ENCODE peak calls at places on chromosomes 1 and 21, in six cellular contexts. One of them, this sample, is unnamed.
A peak's percentile ranks its signal among the peaks of the same experiment; 100 is the strongest.

GRCh38 chr1:230210326-230210978 is 143.4 kb downstream of the GALNT2 start:
- DNase-seq in HCT116: no peak
- DNase-seq in GM23248: no peak
- DNase-seq in endothelial cell of umbilical vein: peak; percentile 57
- DNase-seq in PC-3: no peak
- DNase-seq in PC-9: no peak
- DNase-seq in this sample: no peak

GRCh38 chr1:30375156-30375555 is 348.2 kb downstream of the MATN1 start:
- DNase-seq in HCT116: no peak
- DNase-seq in GM23248: no peak
- DNase-seq in endothelial cell of umbilical vein: no peak
- DNase-seq in PC-3: no peak
- DNase-seq in PC-9: no peak
- DNase-seq in this sample: no peak

GRCh38 chr1:226736001-226736907 is 2.8 kb downstream of the ITPKB start:
- DNase-seq in HCT116: no peak
- DNase-seq in GM23248: no peak
- DNase-seq in endothelial cell of umbilical vein: no peak
- DNase-seq in PC-3: no peak
- DNase-seq in PC-9: no peak
- DNase-seq in this sample: no peak

GRCh38 chr1:88877382-88877825 is 14.0 kb downstream of the GTF2B start:
- DNase-seq in HCT116: peak; percentile 19
- DNase-seq in GM23248: peak; percentile 71
- DNase-seq in endothelial cell of umbilical vein: peak; percentile 46
- DNase-seq in PC-3: peak; percentile 62
- DNase-seq in PC-9: no peak
- DNase-seq in this sample: peak; percentile 53

GRCh38 chr1:212450331-212450881 is 17.7 kb downstream of the NENF start:
- DNase-seq in HCT116: no peak
- DNase-seq in GM23248: no peak
- DNase-seq in endothelial cell of umbilical vein: no peak
- DNase-seq in PC-3: no peak
- DNase-seq in PC-9: no peak
- DNase-seq in this sample: no peak

GRCh38 chr1:116760487-116760886 is 6.3 kb downstream of the CD2 start:
- DNase-seq in HCT116: no peak
- DNase-seq in GM23248: no peak
- DNase-seq in endothelial cell of umbilical vein: no peak
- DNase-seq in PC-3: no peak
- DNase-seq in PC-9: no peak
- DNase-seq in this sample: no peak

GRCh38 chr1:228397454-228397786 is 9.2 kb downstream of the TRIM11 start:
- DNase-seq in HCT116: no peak
- DNase-seq in GM23248: no peak
- DNase-seq in endothelial cell of umbilical vein: no peak
- DNase-seq in PC-3: no peak
- DNase-seq in PC-9: no peak
- DNase-seq in this sample: no peak

GRCh38 chr1:29121951-29122661 is 1.6 kb downstream of the TMEM200B start:
- DNase-seq in HCT116: no peak
- DNase-seq in GM23248: peak; percentile 59
- DNase-seq in endothelial cell of umbilical vein: peak; percentile 22
- DNase-seq in PC-3: peak; percentile 19
- DNase-seq in PC-9: no peak
- DNase-seq in this sample: no peak

GRCh38 chr1:203325004-203325417 is 19.7 kb downstream of the BTG2 start:
- DNase-seq in HCT116: no peak
- DNase-seq in GM23248: no peak
- DNase-seq in endothelial cell of umbilical vein: no peak
- DNase-seq in PC-3: no peak
- DNase-seq in PC-9: no peak
- DNase-seq in this sample: no peak

GRCh38 chr1:54609301-54609921 is 13.9 kb downstream of the FAM151A start:
- DNase-seq in HCT116: no peak
- DNase-seq in GM23248: no peak
- DNase-seq in endothelial cell of umbilical vein: no peak
- DNase-seq in PC-3: no peak
- DNase-seq in PC-9: no peak
- DNase-seq in this sample: no peak

GRCh38 chr1:183247066-183247465 is 61.0 kb downstream of the LAMC2 start:
- DNase-seq in HCT116: no peak
- DNase-seq in GM23248: no peak
- DNase-seq in endothelial cell of umbilical vein: no peak
- DNase-seq in PC-3: no peak
- DNase-seq in PC-9: no peak
- DNase-seq in this sample: no peak

DNA sequence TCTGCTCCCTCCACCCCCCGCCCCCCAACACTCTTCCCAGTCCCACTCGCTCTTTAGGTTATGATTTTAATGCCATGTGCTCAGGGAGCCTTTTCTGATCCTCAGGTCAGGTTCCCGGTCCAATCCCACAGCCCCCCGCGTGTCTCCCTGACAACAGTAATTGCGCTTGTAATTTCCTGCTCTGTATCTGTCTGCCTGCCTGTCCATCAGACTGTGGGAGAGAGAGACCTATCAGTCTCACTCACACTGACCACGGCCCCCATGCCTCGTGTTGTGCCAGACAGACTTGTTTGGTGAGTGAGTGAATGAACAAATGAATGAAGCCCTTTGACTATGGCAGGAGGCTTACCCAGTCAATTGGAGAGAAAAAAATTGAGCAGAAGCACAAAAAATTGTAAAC is 50.8 kb upstream of the ECE1 start:
- DNase-seq in HCT116: no peak
- DNase-seq in GM23248: no peak
- DNase-seq in endothelial cell of umbilical vein: peak; percentile 37
- DNase-seq in PC-3: peak; percentile 36
- DNase-seq in PC-9: no peak
- DNase-seq in this sample: no peak
- H3K4me2 ChIP-seq in HCT116: peak overlapping the region; percentile 7
- H3K4me2 ChIP-seq in GM23248: no peak overlapping the region
- H3K4me2 ChIP-seq in endothelial cell of umbilical vein: no peak overlapping the region
- H3K4me2 ChIP-seq in PC-3: peak overlapping the region; percentile 36
- H3K4me2 ChIP-seq in PC-9: no peak overlapping the region
- H3K4me2 ChIP-seq in this sample: no peak overlapping the region

GRCh38 chr1:153643100-153643499 is 9.2 kb downstream of the CHTOP start:
- DNase-seq in HCT116: no peak
- DNase-seq in GM23248: no peak
- DNase-seq in endothelial cell of umbilical vein: no peak
- DNase-seq in PC-3: no peak
- DNase-seq in PC-9: no peak
- DNase-seq in this sample: no peak
- H3K4me3 ChIP-seq in HCT116: no peak overlapping the region
- H3K4me3 ChIP-seq in GM23248: no peak overlapping the region
- H3K4me3 ChIP-seq in endothelial cell of umbilical vein: no peak overlapping the region
- H3K4me3 ChIP-seq in PC-3: no peak overlapping the region
- H3K4me3 ChIP-seq in PC-9: no peak overlapping the region
- H3K4me3 ChIP-seq in this sample: no peak overlapping the region

GRCh38 chr21:41530366-41530765 is 22.4 kb upstream of the TMPRSS2 start:
- DNase-seq in HCT116: no peak
- DNase-seq in GM23248: no peak
- DNase-seq in endothelial cell of umbilical vein: no peak
- DNase-seq in PC-3: no peak
- DNase-seq in PC-9: no peak
- DNase-seq in this sample: no peak

GRCh38 chr21:41529769-41530168 is 21.8 kb upstream of the TMPRSS2 start:
- DNase-seq in HCT116: no peak
- DNase-seq in GM23248: no peak
- DNase-seq in endothelial cell of umbilical vein: no peak
- DNase-seq in PC-3: no peak
- DNase-seq in PC-9: no peak
- DNase-seq in this sample: no peak

GRCh38 chr21:41523175-41523574 is 15.2 kb upstream of the TMPRSS2 start:
- DNase-seq in HCT116: no peak
- DNase-seq in GM23248: no peak
- DNase-seq in endothelial cell of umbilical vein: no peak
- DNase-seq in PC-3: no peak
- DNase-seq in PC-9: no peak
- DNase-seq in this sample: no peak

GRCh38 chr21:41521489-41522027 is 13.6 kb upstream of the TMPRSS2 start:
- DNase-seq in HCT116: no peak
- DNase-seq in GM23248: no peak
- DNase-seq in endothelial cell of umbilical vein: no peak
- DNase-seq in PC-3: no peak
- DNase-seq in PC-9: no peak
- DNase-seq in this sample: no peak

DNA sequence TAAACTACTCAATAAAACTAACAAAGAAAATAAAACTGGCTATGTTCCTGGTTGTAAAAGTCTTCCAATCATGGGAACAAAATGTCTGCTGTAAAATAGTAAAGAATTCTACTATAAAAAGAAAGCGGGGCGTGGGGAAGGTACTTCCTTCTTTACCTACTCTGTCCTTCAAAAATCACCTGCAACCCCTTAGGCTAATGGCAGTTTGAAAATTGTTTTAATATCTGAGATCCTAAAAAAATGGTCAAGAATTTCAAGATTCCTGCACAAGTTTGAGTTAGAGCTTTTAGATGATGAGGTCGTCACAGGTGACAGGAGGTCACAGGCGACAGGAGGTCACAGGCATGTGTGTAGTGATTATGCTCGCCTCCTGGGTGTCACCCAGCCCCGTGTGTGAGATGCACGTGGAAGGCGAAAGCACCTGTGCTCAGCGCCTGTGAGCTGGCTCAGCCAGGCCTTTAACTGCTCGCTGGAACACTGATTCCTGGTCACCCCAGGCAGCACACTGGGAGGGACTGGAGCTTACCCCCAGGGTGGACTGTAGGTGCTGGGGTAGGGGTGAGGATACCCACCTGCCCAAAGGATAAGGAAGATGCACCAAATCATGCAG is 18.6 kb upstream of the TMPRSS2 start:
- DNase-seq in HCT116: no peak
- DNase-seq in GM23248: no peak
- DNase-seq in endothelial cell of umbilical vein: no peak
- DNase-seq in PC-3: no peak
- DNase-seq in PC-9: no peak
- DNase-seq in this sample: no peak
- H3K79me2 ChIP-seq in HCT116: no peaks in the 10 kb centered on the region
- H3K79me2 ChIP-seq in GM23248: no peaks in the 10 kb centered on the region
- H3K79me2 ChIP-seq in endothelial cell of umbilical vein: no peaks in the 10 kb centered on the region
- H3K79me2 ChIP-seq in PC-3: no peaks in the 10 kb centered on the region
- H3K79me2 ChIP-seq in PC-9: no peaks in the 10 kb centered on the region
- H3K79me2 ChIP-seq in this sample: no peaks in the 10 kb centered on the region

GRCh38 chr1:165880993-165881392 is 53.6 kb downstream of the UCK2 start:
- DNase-seq in HCT116: no peak
- DNase-seq in GM23248: no peak
- DNase-seq in endothelial cell of umbilical vein: no peak
- DNase-seq in PC-3: no peak
- DNase-seq in PC-9: no peak
- DNase-seq in this sample: no peak

GRCh38 chr1:165877940-165878556 is 50.6 kb downstream of the UCK2 start:
- DNase-seq in HCT116: no peak
- DNase-seq in GM23248: no peak
- DNase-seq in endothelial cell of umbilical vein: no peak
- DNase-seq in PC-3: no peak
- DNase-seq in PC-9: no peak
- DNase-seq in this sample: no peak

GRCh38 chr1:165877411-165877810 is 50.0 kb downstream of the UCK2 start:
- DNase-seq in HCT116: no peak
- DNase-seq in GM23248: no peak
- DNase-seq in endothelial cell of umbilical vein: no peak
- DNase-seq in PC-3: no peak
- DNase-seq in PC-9: no peak
- DNase-seq in this sample: no peak

GRCh38 chr1:165882168-165882837 is 54.9 kb downstream of the UCK2 start:
- DNase-seq in HCT116: no peak
- DNase-seq in GM23248: no peak
- DNase-seq in endothelial cell of umbilical vein: no peak
- DNase-seq in PC-3: no peak
- DNase-seq in PC-9: no peak
- DNase-seq in this sample: no peak

GRCh38 chr1:165879946-165880345 is 52.5 kb downstream of the UCK2 start:
- DNase-seq in HCT116: no peak
- DNase-seq in GM23248: no peak
- DNase-seq in endothelial cell of umbilical vein: no peak
- DNase-seq in PC-3: no peak
- DNase-seq in PC-9: no peak
- DNase-seq in this sample: no peak
- H3K4me2 ChIP-seq in HCT116: no peak overlapping the region
- H3K4me2 ChIP-seq in GM23248: no peak overlapping the region
- H3K4me2 ChIP-seq in endothelial cell of umbilical vein: no peak overlapping the region
- H3K4me2 ChIP-seq in PC-3: no peak overlapping the region
- H3K4me2 ChIP-seq in PC-9: no peak overlapping the region
- H3K4me2 ChIP-seq in this sample: no peak overlapping the region

GRCh38 chr1:19391596-19391981 is 79.5 kb downstream of the SLC66A1 start:
- DNase-seq in HCT116: no peak
- DNase-seq in GM23248: no peak
- DNase-seq in endothelial cell of umbilical vein: no peak
- DNase-seq in PC-3: no peak
- DNase-seq in PC-9: no peak
- DNase-seq in this sample: no peak

GRCh38 chr1:19392221-19392620 is 80.1 kb downstream of the SLC66A1 start:
- DNase-seq in HCT116: no peak
- DNase-seq in GM23248: no peak
- DNase-seq in endothelial cell of umbilical vein: no peak
- DNase-seq in PC-3: no peak
- DNase-seq in PC-9: no peak
- DNase-seq in this sample: no peak

GRCh38 chr1:19390166-19390850 is 78.2 kb downstream of the SLC66A1 start:
- DNase-seq in HCT116: no peak
- DNase-seq in GM23248: no peak
- DNase-seq in endothelial cell of umbilical vein: no peak
- DNase-seq in PC-3: no peak
- DNase-seq in PC-9: no peak
- DNase-seq in this sample: no peak

GRCh38 chr1:19393051-19393450 is 80.9 kb downstream of the SLC66A1 start:
- DNase-seq in HCT116: no peak
- DNase-seq in GM23248: no peak
- DNase-seq in endothelial cell of umbilical vein: no peak
- DNase-seq in PC-3: no peak
- DNase-seq in PC-9: no peak
- DNase-seq in this sample: no peak

GRCh38 chr1:19390901-19391595 is 78.9 kb downstream of the SLC66A1 start:
- DNase-seq in HCT116: peak; percentile 7
- DNase-seq in GM23248: peak; percentile 91
- DNase-seq in endothelial cell of umbilical vein: peak; percentile 82
- DNase-seq in PC-3: peak; percentile 55
- DNase-seq in PC-9: no peak
- DNase-seq in this sample: peak; percentile 25
- H3K4me3 ChIP-seq in HCT116: no peak overlapping the region
- H3K4me3 ChIP-seq in GM23248: peak overlapping the region; percentile 52
- H3K4me3 ChIP-seq in endothelial cell of umbilical vein: no peak overlapping the region
- H3K4me3 ChIP-seq in PC-3: no peak overlapping the region
- H3K4me3 ChIP-seq in PC-9: no peak overlapping the region
- H3K4me3 ChIP-seq in this sample: no peak overlapping the region

GRCh38 chr1:59014827-59015226 is 231.0 kb upstream of the JUN start:
- DNase-seq in HCT116: no peak
- DNase-seq in GM23248: no peak
- DNase-seq in endothelial cell of umbilical vein: no peak
- DNase-seq in PC-3: no peak
- DNase-seq in PC-9: no peak
- DNase-seq in this sample: no peak
- H3K79me2 ChIP-seq in HCT116: no peaks in the 10 kb centered on the region
- H3K79me2 ChIP-seq in GM23248: no peaks in the 10 kb centered on the region
- H3K79me2 ChIP-seq in endothelial cell of umbilical vein: no peaks in the 10 kb centered on the region
- H3K79me2 ChIP-seq in PC-3: no peaks in the 10 kb centered on the region
- H3K79me2 ChIP-seq in PC-9: no peaks in the 10 kb centered on the region
- H3K79me2 ChIP-seq in this sample: no peaks in the 10 kb centered on the region

GRCh38 chr21:41361786-41362604 is at the start of gene MX2:
- DNase-seq in HCT116: no peak
- DNase-seq in GM23248: peak; percentile 86
- DNase-seq in endothelial cell of umbilical vein: no peak
- DNase-seq in PC-3: peak; percentile 48
- DNase-seq in PC-9: peak; percentile 52
- DNase-seq in this sample: no peak
- H3K4me2 ChIP-seq in HCT116: no peak within 1 kb of the TSS
- H3K4me2 ChIP-seq in GM23248: peak within 1 kb of the TSS; percentile 78
- H3K4me2 ChIP-seq in endothelial cell of umbilical vein: no peak within 1 kb of the TSS
- H3K4me2 ChIP-seq in PC-3: peak within 1 kb of the TSS; percentile 50
- H3K4me2 ChIP-seq in PC-9: peak within 1 kb of the TSS; percentile 58
- H3K4me2 ChIP-seq in this sample: no peak within 1 kb of the TSS

GRCh38 chr1:40379785-40380452 is 6.4 kb downstream of the SMAP2 start:
- DNase-seq in HCT116: no peak
- DNase-seq in GM23248: peak; percentile 77
- DNase-seq in endothelial cell of umbilical vein: peak; percentile 28
- DNase-seq in PC-3: peak; percentile 68
- DNase-seq in PC-9: no peak
- DNase-seq in this sample: no peak
- H3K4me3 ChIP-seq in HCT116: no peak overlapping the region
- H3K4me3 ChIP-seq in GM23248: peak overlapping the region; percentile 47
- H3K4me3 ChIP-seq in endothelial cell of umbilical vein: no peak overlapping the region
- H3K4me3 ChIP-seq in PC-3: peak overlapping the region; percentile 17
- H3K4me3 ChIP-seq in PC-9: no peak overlapping the region
- H3K4me3 ChIP-seq in this sample: no peak overlapping the region